ENCODE peak calls at places on chromosomes 16 and 17, in six cellular contexts. C, Q, J, S, N and L are unnamed samples.

GRCh38 chr17:12830692-12831363 is 41.5 kb downstream of the ARHGAP44 start:
- DNase-seq in C (no peak), Q (no peak), J (no peak), S (no peak), N (no peak), L (no peak)

GRCh38 chr17:15169676-15170075 is 95.5 kb downstream of the PMP22 start:
- DNase-seq in C (no peak), Q (peak; percentile 26), J (no peak), S (no peak), N (no peak), L (no peak)

GRCh38 chr16:54655171-54655590 is 275.5 kb upstream of the IRX5 start:
- DNase-seq in C (peak; percentile 15), Q (no peak), J (peak; percentile 63), S (peak; percentile 76), N (no peak), L (no peak)

GRCh38 chr16:75471723-75472634 is 7.5 kb upstream of the TMEM170A start:
- DNase-seq in C (peak; percentile 83), Q (peak; percentile 24), J (peak; percentile 76), S (peak; percentile 99), N (no peak), L (no peak)

GRCh38 chr16:55408656-55409055 is 70.3 kb upstream of the MMP2 start:
- DNase-seq in C (no peak), Q (no peak), J (no peak), S (no peak), N (no peak), L (no peak)

GRCh38 chr16:85202631-85203461 is 90.6 kb upstream of the CIBAR2 start:
- DNase-seq in C (peak; percentile 82), Q (peak; percentile 94), J (peak; percentile 96), S (peak; percentile 93), N (no peak), L (no peak)

GRCh38 chr17:77644981-77645380 is 313.5 kb upstream of the TNRC6C start:
- DNase-seq in C (no peak), Q (no peak), J (no peak), S (no peak), N (no peak), L (no peak)

GRCh38 chr17:53353919-53354351 is 468.8 kb upstream of the KIF2B start:
- DNase-seq in C (peak; percentile 43), Q (no peak), J (peak; percentile 1), S (no peak), N (no peak), L (no peak)

GRCh38 chr16:87438611-87438985 is 46.5 kb downstream of the MAP1LC3B start:
- DNase-seq in C (no peak), Q (no peak), J (no peak), S (peak; percentile 47), N (no peak), L (no peak)

GRCh38 chr17:81094224-81094743 is 59.3 kb downstream of the BAIAP2 start:
- DNase-seq in C (no peak), Q (no peak), J (no peak), S (no peak), N (no peak), L (no peak)

GRCh38 chr16:81537721-81538561 is 93.3 kb downstream of the CMIP start:
- DNase-seq in C (no peak), Q (no peak), J (peak; percentile 58), S (peak; percentile 94), N (no peak), L (no peak)

GRCh38 chr17:48024149-48025039 is 13.2 kb downstream of the COPZ2 start:
- DNase-seq in C (peak; percentile 58), Q (no peak), J (peak; percentile 58), S (peak; percentile 73), N (no peak), L (no peak)

GRCh38 chr16:85123891-85124635 is 11.8 kb upstream of the CIBAR2 start:
- DNase-seq in C (peak; percentile 41), Q (peak; percentile 68), J (peak; percentile 87), S (peak; percentile 93), N (no peak), L (no peak)

GRCh38 chr16:77223184-77223583 is 24.0 kb downstream of the SYCE1L start:
- DNase-seq in C (no peak), Q (no peak), J (no peak), S (no peak), N (no peak), L (no peak)

GRCh38 chr16:35188288-35189155 is 1729.1 kb downstream of the TP53TG3F start:
- DNase-seq in C (no peak), Q (no peak), J (no peak), S (peak; percentile 53), N (no peak), L (no peak)

GRCh38 chr16:84557059-84557458 is 52.6 kb upstream of the MEAK7 start:
- DNase-seq in C (no peak), Q (no peak), J (no peak), S (no peak), N (no peak), L (no peak)

GRCh38 chr16:84986102-84986501 is 25.2 kb downstream of the ZDHHC7 start:
- DNase-seq in C (no peak), Q (no peak), J (no peak), S (no peak), N (no peak), L (no peak)

GRCh38 chr16:73163238-73163795 is 115.4 kb upstream of the ZFHX3 start:
- DNase-seq in C (no peak), Q (no peak), J (peak; percentile 50), S (no peak), N (no peak), L (no peak)

GRCh38 chr17:16415031-16415924 is at the start of gene TRPV2:
- DNase-seq in C (peak; percentile 32), Q (no peak), J (no peak), S (peak; percentile 70), N (no peak), L (no peak)
- TF ChIP-seq CTCF in C (peak; percentile 26), Q (peak; percentile 11), J (peak; percentile 17), S (peak; percentile 36), N (peak; percentile 18), L (peak; percentile 48)

DNA sequence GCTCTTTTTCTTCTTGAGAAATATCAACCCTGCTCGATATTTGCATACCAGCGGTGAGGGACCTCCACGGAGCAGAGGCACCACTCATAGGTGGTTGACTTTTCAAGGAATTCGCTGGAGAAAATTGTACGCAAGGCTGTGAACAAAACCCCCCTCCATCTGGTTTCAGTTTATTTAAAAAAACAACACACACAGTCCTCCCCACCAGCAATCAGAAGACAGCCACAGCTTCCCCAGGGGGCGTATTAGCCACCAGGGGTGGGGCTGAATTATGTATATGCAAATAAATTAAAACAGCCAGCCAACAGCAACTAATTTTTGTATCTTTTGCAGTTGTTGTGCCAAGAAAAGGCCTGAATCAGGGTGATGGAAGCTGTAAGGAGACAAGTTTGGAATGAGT is 5.9 kb upstream of the HSD11B2 start:
- DNase-seq in C (no peak), Q (no peak), J (no peak), S (peak; percentile 70), N (no peak), L (no peak)
- TF ChIP-seq CTCF in C (no peak), Q (no peak), J (no peak), S (no peak), N (no peak), L (no peak)

DNA sequence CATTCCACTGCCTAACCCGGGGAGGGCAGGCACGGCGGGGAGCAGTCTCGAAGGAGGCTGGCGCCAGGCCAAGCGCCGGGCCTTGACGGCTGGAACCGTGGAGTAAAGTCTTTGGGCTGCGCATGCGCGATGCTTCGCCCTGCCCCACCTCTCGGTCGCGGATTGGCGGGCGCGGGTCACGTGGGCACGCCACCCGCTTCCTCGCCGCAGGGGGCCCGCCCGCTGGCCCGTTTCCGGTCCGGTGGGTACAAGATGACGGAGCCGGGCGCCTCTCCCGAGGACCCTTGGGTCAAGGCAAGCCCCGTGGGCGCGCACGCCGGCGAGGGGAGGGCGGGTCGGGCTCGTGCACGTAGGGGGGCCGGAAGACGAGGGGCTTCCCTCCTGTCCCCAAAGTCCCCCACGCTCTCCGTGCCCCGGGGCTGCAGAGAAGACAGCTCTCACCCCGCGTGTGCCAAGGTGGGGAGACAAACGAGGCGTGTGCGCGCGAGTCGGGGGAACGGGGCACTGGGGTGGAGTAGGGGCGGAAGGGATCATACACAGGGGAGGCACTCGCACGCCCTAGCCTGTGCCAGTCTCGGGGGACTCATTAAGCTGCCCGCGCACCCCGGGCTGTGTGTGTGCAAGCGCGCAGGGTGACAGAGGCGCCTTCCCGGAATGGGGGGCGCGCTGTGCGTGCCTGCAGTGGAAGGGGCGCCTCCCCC is at the start of gene MLX:
- DNase-seq in C (peak; percentile 98), Q (peak; percentile 62), J (peak; percentile 94), S (peak; percentile 100), N (peak; percentile 95), L (no peak)
- TF ChIP-seq CTCF in C (no peak), Q (no peak), J (no peak), S (no peak), N (peak; percentile 22), L (no peak)

GRCh38 chr16:1800703-1801102 is 7.2 kb upstream of the IGFALS start:
- DNase-seq in C (no peak), Q (no peak), J (no peak), S (no peak), N (no peak), L (no peak)
- TF ChIP-seq CTCF in C (no peak), Q (no peak), J (no peak), S (no peak), N (no peak), L (no peak)

GRCh38 chr16:19212059-19212458 is 44.0 kb downstream of the SYT17 start:
- DNase-seq in C (no peak), Q (no peak), J (no peak), S (no peak), N (no peak), L (no peak)

GRCh38 chr16:19210175-19210924 is 42.3 kb downstream of the SYT17 start:
- DNase-seq in C (peak; percentile 36), Q (peak; percentile 20), J (no peak), S (no peak), N (no peak), L (no peak)

GRCh38 chr16:19210968-19211367 is 42.9 kb downstream of the SYT17 start:
- DNase-seq in C (no peak), Q (no peak), J (no peak), S (no peak), N (no peak), L (no peak)

GRCh38 chr16:19215705-19216104 is 47.7 kb downstream of the SYT17 start:
- DNase-seq in C (no peak), Q (no peak), J (no peak), S (no peak), N (no peak), L (no peak)

GRCh38 chr16:19213885-19214284 is 45.8 kb downstream of the SYT17 start:
- DNase-seq in C (no peak), Q (no peak), J (no peak), S (no peak), N (no peak), L (no peak)
- TF ChIP-seq CTCF in C (peak; percentile 10), Q (no peak), J (no peak), S (no peak), N (peak; percentile 28), L (no peak)

GRCh38 chr17:73192219-73192893 is 499 bp upstream of the COG1 start:
- DNase-seq in C (peak; percentile 86), Q (peak; percentile 33), J (peak; percentile 54), S (peak; percentile 98), N (peak; percentile 78), L (no peak)
- TF ChIP-seq CTCF in C (no peak), Q (no peak), J (no peak), S (no peak), N (no peak), L (no peak)

GRCh38 chr17:1641065-1641403 is 4.5 kb downstream of the SCARF1 start:
- DNase-seq in C (no peak), Q (no peak), J (no peak), S (peak; percentile 53), N (no peak), L (no peak)
- TF ChIP-seq CTCF in C (no peak), Q (no peak), J (no peak), S (no peak), N (peak; percentile 33), L (no peak)